ENCODE peak calls at places on chromosomes 13 and 19, in seven cellular contexts. M, J, N, A, P, H and G are unnamed samples.

GRCh38 chr19:3785464-3785937 is 680 bp downstream of the MATK start:
- DNase-seq in P (no peak), J (no peak), A (no peak), H (no peak), M (no peak), N (peak; percentile 78), G (no peak)

GRCh38 chr13:46341112-46341711 is 45.8 kb downstream of the RUBCNL start:
- DNase-seq in P (no peak), A (peak; percentile 51), N (peak; percentile 66), J (no peak), M (no peak), H (no peak), G (no peak)

GRCh38 chr13:105774739-105775460 is 760.6 kb downstream of the EFNB2 start:
- DNase-seq in J (no peak), P (no peak), M (no peak), A (no peak), H (no peak), N (no peak), G (no peak)

GRCh38 chr19:48506138-48506733 is 5.4 kb downstream of the LMTK3 start:
- DNase-seq in J (no peak), H (no peak), N (peak; percentile 45), P (no peak), M (peak; percentile 70), A (no peak), G (no peak)

GRCh38 chr19:57664269-57665127 is 4.2 kb upstream of the ZSCAN4 start:
- DNase-seq in N (no peak), J (no peak), A (no peak), H (peak; percentile 75), P (peak; percentile 31), M (peak; percentile 89), G (no peak)

GRCh38 chr13:41658057-41658642 is 200.8 kb downstream of the RGCC start:
- DNase-seq in P (no peak), J (no peak), M (no peak), A (no peak), H (no peak), N (no peak), G (no peak)

GRCh38 chr19:14758816-14759215 is 19.5 kb downstream of the ADGRE2 start:
- DNase-seq in P (no peak), J (peak; percentile 42), N (no peak), M (no peak), H (peak; percentile 6), A (no peak), G (no peak)

GRCh38 chr19:12647047-12647446 is 19.5 kb downstream of the MAN2B1 start:
- DNase-seq in A (no peak), M (peak; percentile 27), H (no peak), N (no peak), J (no peak), P (no peak), G (no peak)

GRCh38 chr19:41564515-41565383 is 11.2 kb upstream of the CEACAM21 start:
- DNase-seq in N (no peak), H (no peak), J (no peak), A (no peak), P (no peak), M (peak; percentile 21), G (no peak)

GRCh38 chr19:35718345-35719041 is 690 bp downstream of the KMT2B start:
- DNase-seq in M (peak; percentile 69), H (no peak), N (no peak), A (no peak), P (peak; percentile 32), J (no peak), G (peak; percentile 81)

GRCh38 chr13:114099918-114100445 is 32.4 kb downstream of the RASA3 start:
- DNase-seq in N (no peak), P (no peak), J (peak; percentile 52), H (peak; percentile 67), M (peak; percentile 59), A (no peak), G (no peak)

GRCh38 chr19:43695985-43696729 is 19.7 kb upstream of the IRGC start:
- DNase-seq in N (peak; percentile 78), H (no peak), A (no peak), J (no peak), P (no peak), M (no peak), G (no peak)

GRCh38 chr13:91134773-91135124 is 212.7 kb upstream of the MIR17HG start:
- DNase-seq in M (no peak), H (no peak), A (no peak), P (no peak), J (no peak), N (no peak), G (no peak)

GRCh38 chr13:46795321-46795720 is 1.6 kb downstream of the ESD start:
- DNase-seq in J (no peak), A (no peak), P (no peak), H (no peak), M (no peak), N (no peak), G (no peak)

GRCh38 chr19:34474233-34474989 is 7.1 kb upstream of the WTIP start:
- DNase-seq in P (no peak), J (no peak), N (no peak), M (no peak), H (no peak), A (no peak), G (peak; percentile 35)

GRCh38 chr13:92103673-92104296 is 705.4 kb downstream of the GPC5 start:
- DNase-seq in H (no peak), A (no peak), M (no peak), P (no peak), J (no peak), N (no peak), G (no peak)

GRCh38 chr13:59452189-59452588 is 711.5 kb downstream of the DIAPH3 start:
- DNase-seq in N (peak; percentile 20), M (no peak), A (no peak), J (no peak), P (no peak), H (no peak), G (no peak)

GRCh38 chr19:50877338-50877737 is 4.1 kb downstream of the KLK2 start:
- DNase-seq in M (no peak), N (no peak), J (no peak), H (no peak), P (no peak), A (no peak), G (no peak)

GRCh38 chr13:110784748-110785147 is 71.2 kb downstream of the ING1 start:
- DNase-seq in P (no peak), M (no peak), J (no peak), H (no peak), A (no peak), N (no peak), G (no peak)
- TF ChIP-seq CTCF in P (no peak), M (no peak), J (no peak), H (no peak), A (no peak), N (no peak), G (no peak)

GRCh38 chr13:64078480-64078936 is 2662.9 kb upstream of the PCDH20 start:
- DNase-seq in A (no peak), N (no peak), P (no peak), H (peak; percentile 50), M (peak; percentile 10), J (no peak), G (no peak)

GRCh38 chr13:64073203-64073602 is 2657.6 kb upstream of the PCDH20 start:
- DNase-seq in P (no peak), M (no peak), A (no peak), J (no peak), N (no peak), H (no peak), G (no peak)

GRCh38 chr13:64075543-64076271 is 2660.1 kb upstream of the PCDH20 start:
- DNase-seq in A (no peak), M (no peak), J (no peak), N (no peak), P (peak; percentile 18), H (no peak), G (no peak)

GRCh38 chr13:64074989-64075474 is 2659.4 kb upstream of the PCDH20 start:
- DNase-seq in H (no peak), P (peak; percentile 17), M (no peak), N (no peak), A (no peak), J (no peak), G (no peak)

DNA sequence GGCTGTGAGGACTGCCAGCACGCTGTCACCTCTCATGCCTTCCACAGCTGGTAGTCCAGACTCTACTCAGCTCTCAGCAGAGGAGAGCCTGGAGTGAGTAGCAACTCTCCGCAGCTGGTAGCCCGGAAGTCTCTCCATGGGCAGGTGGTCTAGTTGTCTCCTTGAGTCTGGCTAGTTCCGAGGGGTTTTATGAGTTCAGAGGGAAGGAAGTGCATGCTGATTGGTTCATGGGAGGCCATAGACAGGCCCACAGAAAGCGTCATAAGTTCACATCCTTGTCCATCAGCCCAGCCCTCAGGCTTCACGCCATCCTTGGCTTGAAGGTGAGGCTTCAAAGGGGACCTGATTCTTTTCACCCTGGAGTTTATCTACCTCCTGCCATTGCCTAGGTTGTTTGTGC is 2662.4 kb upstream of the PCDH20 start:
- DNase-seq in A (no peak), H (no peak), M (peak; percentile 3), P (no peak), J (no peak), N (no peak), G (no peak)
- TF ChIP-seq POLR2AphosphoS5 in A (no peak), H (no peak), M (no peak), P (no peak), J (no peak), N (no peak), G (no peak)

DNA sequence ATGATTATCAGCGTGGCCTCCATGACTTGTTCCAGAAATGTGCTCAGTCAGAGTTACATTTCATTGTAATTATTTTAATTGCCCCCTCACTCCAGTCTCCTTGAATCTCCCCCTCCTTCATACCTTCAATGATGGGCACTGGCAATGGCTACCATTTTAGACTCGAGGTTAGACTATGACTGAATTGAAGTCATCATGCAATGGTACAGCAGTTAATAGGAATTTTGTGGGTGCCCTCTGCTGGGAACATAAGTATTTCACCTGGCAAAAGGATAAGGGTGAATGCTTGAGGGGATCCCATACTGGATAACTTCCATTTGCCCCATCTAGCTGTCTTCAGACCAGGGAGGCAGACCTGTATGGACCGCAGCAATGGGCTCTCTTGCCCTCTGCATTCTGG is 32.2 kb upstream of the USP12 start:
- DNase-seq in P (no peak), J (no peak), M (no peak), H (no peak), A (no peak), N (no peak), G (no peak)
- TF ChIP-seq CTCF in P (no peak), J (no peak), M (peak; percentile 46), H (no peak), A (no peak), N (no peak), G (no peak)

DNA sequence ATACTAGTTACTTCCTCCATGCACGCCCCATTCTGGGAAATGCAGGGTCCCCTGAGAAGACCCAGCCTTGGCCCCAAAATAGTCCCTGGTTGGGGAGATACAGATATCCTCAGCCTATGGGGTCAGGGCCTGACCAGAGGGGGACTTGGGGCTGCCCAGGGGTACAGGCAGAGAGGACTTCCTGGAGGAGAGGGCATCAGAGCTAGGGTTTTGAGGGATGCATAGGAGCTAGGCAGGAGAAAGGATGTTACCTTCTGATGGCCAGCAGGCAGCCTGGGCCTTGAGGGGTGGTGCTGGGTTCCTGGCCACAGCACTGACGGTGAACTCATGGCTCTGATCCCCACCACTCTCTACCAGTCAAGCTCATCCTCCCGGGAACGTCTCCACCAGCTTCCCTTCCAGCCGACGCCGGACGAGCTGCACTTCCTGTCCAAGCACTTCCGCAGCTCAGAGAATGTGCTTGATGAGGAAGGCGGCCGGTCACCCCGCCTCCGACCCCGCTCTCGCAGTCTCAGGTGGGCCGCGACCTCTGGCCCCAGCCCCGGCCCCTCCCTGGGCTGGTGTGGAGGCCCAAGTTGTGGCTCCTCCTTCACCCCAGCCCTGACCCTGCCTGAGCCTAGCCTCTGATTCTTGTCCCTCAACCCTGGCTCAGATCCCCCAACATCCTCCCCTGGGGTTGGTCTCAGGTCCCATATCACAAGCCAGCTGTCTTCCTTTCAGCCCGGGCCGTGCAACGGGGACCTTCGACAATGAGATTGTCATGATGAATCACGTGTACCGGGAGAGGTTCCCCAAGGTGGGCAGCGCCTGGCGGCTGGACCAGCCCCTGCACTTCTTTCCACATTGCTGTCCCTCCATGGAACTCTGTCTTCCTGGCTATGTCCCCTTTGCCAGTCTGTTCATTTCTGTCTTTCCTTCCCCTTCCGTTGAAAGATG is 25.6 kb downstream of the MAST3 start:
- DNase-seq in A (no peak), J (no peak), N (peak; percentile 58), H (no peak), P (no peak), M (no peak), G (no peak)
- TF ChIP-seq POLR2AphosphoS5 in A (no peak), J (no peak), N (no peak), H (no peak), P (no peak), M (no peak), G (no peak)